ENCODE peak calls at places on chromosomes 1 and 21, in six cellular contexts. Y is activated T-helper 1 cell treated with Interleukin-2 at 50 U/mL for 16 hours; R is B cell; W is Kasumi-1; Q is activated naive CD4-positive, alpha-beta T cell treated with Interleukin-2 at 50 U/mL for 16 hours; A is brain microvascular endothelial cell. V is an unnamed sample.

GRCh38 chr1:35931424-35932157 is 686 bp downstream of the AGO3 start:
- DNase-seq in R (no peak), W (no peak), Y (no peak), Q (no peak), A (peak), V (no peak)

GRCh38 chr1:171929121-171929520 is 87.8 kb downstream of the DNM3 start:
- DNase-seq in Q (no peak), Y (no peak), R (no peak), W (no peak), A (no peak), V (no peak)

GRCh38 chr1:201737350-201738060 is 91.5 kb upstream of the IPO9 start:
- DNase-seq in W (no peak), A (peak), Y (no peak), R (no peak), Q (no peak), V (no peak)

GRCh38 chr1:201877877-201878339 is 10.8 kb upstream of the SHISA4 start:
- DNase-seq in R (no peak), A (peak), Q (no peak), Y (no peak), W (peak), V (no peak)

GRCh38 chr1:9454494-9455066 is 84.7 kb upstream of the SLC25A33 start:
- DNase-seq in W (no peak), Q (no peak), R (no peak), Y (no peak), A (no peak), V (no peak)

GRCh38 chr1:218496561-218496960 is 151.4 kb downstream of the TGFB2 start:
- DNase-seq in W (no peak), Q (no peak), A (peak), R (no peak), Y (no peak), V (no peak)

GRCh38 chr1:17158961-17159360 is 39.7 kb upstream of the PADI2 start:
- DNase-seq in Y (no peak), Q (no peak), A (no peak), W (no peak), R (no peak), V (no peak)

GRCh38 chr1:230922620-230923019 is 54.3 kb upstream of the C1orf198 start:
- DNase-seq in R (no peak), A (no peak), W (no peak), Q (no peak), Y (no peak), V (no peak)

GRCh38 chr1:70818391-70818790 is 229.2 kb downstream of the PTGER3 start:
- DNase-seq in Q (no peak), A (no peak), R (no peak), Y (no peak), W (peak), V (no peak)

GRCh38 chr1:90133133-90133532 is 138.2 kb downstream of the ZNF326 start:
- DNase-seq in Q (no peak), R (no peak), A (peak), Y (no peak), W (peak), V (no peak)

GRCh38 chr1:166062695-166063094 is 104.1 kb downstream of the FAM78B start:
- DNase-seq in Q (no peak), R (no peak), A (no peak), W (no peak), Y (no peak), V (no peak)

GRCh38 chr1:54973205-54973921 is 7.1 kb upstream of the TMEM61 start:
- DNase-seq in W (no peak), A (peak), R (no peak), Y (no peak), Q (no peak), V (no peak)

GRCh38 chr1:110339427-110340206 is 440 bp downstream of the RBM15 start:
- DNase-seq in Q (peak), R (no peak), Y (no peak), W (peak), A (peak), V (peak)

GRCh38 chr1:45954401-45954847 is 151.0 kb downstream of the MAST2 start:
- DNase-seq in W (no peak), Q (no peak), A (peak), Y (no peak), R (no peak), V (no peak)

GRCh38 chr1:202586018-202586821 is 124.0 kb downstream of the SYT2 start:
- DNase-seq in R (peak), W (peak), A (no peak), Q (no peak), Y (no peak), V (no peak)

GRCh38 chr1:20932437-20932977 is 145.4 kb upstream of the HP1BP3 start:
- DNase-seq in A (no peak), R (no peak), Q (peak), Y (no peak), W (no peak), V (no peak)

GRCh38 chr1:31701137-31701736 is 2.6 kb downstream of the COL16A1 start:
- DNase-seq in R (no peak), Q (peak), W (no peak), Y (peak), A (peak), V (no peak)

GRCh38 chr1:8425150-8425780 is 107.4 kb downstream of the SLC45A1 start:
- DNase-seq in W (no peak), A (no peak), Y (no peak), R (no peak), Q (no peak), V (no peak)

GRCh38 chr1:25467193-25467592 is 36.5 kb downstream of the MACO1 start:
- DNase-seq in R (no peak), W (no peak), Q (no peak), A (no peak), Y (no peak), V (no peak)

GRCh38 chr1:47791879-47792608 is 205.1 kb downstream of the TRABD2B start:
- DNase-seq in Y (no peak), A (no peak), R (no peak), Q (no peak), W (no peak), V (no peak)

GRCh38 chr1:22290611-22291010 is 147.7 kb upstream of the WNT4 start:
- DNase-seq in R (no peak), Q (no peak), W (no peak), A (no peak), Y (no peak), V (no peak)

GRCh38 chr1:29415861-29416260 is 179.5 kb downstream of the PTPRU start:
- DNase-seq in Y (no peak), Q (no peak), A (no peak), R (no peak), W (no peak), V (no peak)

GRCh38 chr21:46208761-46209721 is 19.5 kb downstream of the LSS start:
- DNase-seq in A (no peak), Q (no peak), Y (no peak), W (no peak), R (no peak), V (no peak)

GRCh38 chr1:87176514-87176913 is 152.2 kb upstream of the LMO4 start:
- DNase-seq in R (no peak), Q (no peak), A (no peak), Y (no peak), W (peak), V (no peak)

GRCh38 chr1:170247751-170248521 is 102.2 kb downstream of the NTMT2 start:
- DNase-seq in Y (no peak), A (no peak), R (no peak), W (peak), Q (no peak), V (no peak)

GRCh38 chr1:233614743-233615521 is 1.0 kb downstream of the KCNK1 start:
- DNase-seq in A (no peak), W (no peak), Y (no peak), Q (no peak), R (no peak), V (no peak)

GRCh38 chr1:29389533-29390041 is 153.3 kb downstream of the PTPRU start:
- DNase-seq in Q (no peak), A (no peak), R (no peak), W (no peak), Y (no peak), V (no peak)

GRCh38 chr1:213041443-213041842 is 9.6 kb upstream of the RPS6KC1 start:
- DNase-seq in R (no peak), Q (no peak), W (no peak), A (peak), Y (no peak), V (no peak)

GRCh38 chr1:94646151-94646643 is 104.6 kb upstream of the F3 start:
- DNase-seq in R (no peak), A (peak), Y (no peak), W (no peak), Q (no peak), V (no peak)

GRCh38 chr1:244424649-244425334 is 26.9 kb downstream of the ADSS2 start:
- DNase-seq in A (no peak), R (no peak), W (no peak), Y (no peak), Q (no peak), V (no peak)

GRCh38 chr1:109396513-109396839 is 1.2 kb downstream of the SORT1 start:
- DNase-seq in W (no peak), A (no peak), R (no peak), Q (no peak), Y (no peak), V (no peak)

GRCh38 chr21:43361493-43362296 is 65.2 kb downstream of the SIK1 start:
- DNase-seq in A (peak), Q (peak), W (no peak), Y (peak), R (peak), V (no peak)

GRCh38 chr1:205454903-205455335 is 926 bp downstream of the BLACAT1 start:
- DNase-seq in R (no peak), W (no peak), Y (no peak), A (no peak), Q (no peak), V (no peak)